ENCODE peak calls at places on chromosome X, in six cellular contexts. G, C, B, O, Z and E are unnamed samples.

GRCh38 chrX:17967888-17968287 is 106.8 kb upstream of the RAI2 start:
- DNase-seq in G (no peak), C (peak; percentile 82), B (no peak), O (no peak), Z (no peak), E (no peak)

GRCh38 chrX:39201305-39201990 is 400.2 kb downstream of the MID1IP1 start:
- DNase-seq in G (no peak), C (no peak), B (no peak), O (no peak), Z (no peak), E (no peak)

GRCh38 chrX:2967584-2967983 is 38.4 kb upstream of the ARSD start:
- DNase-seq in G (no peak), C (no peak), B (no peak), O (no peak), Z (no peak), E (no peak)

GRCh38 chrX:554271-554670 is 76.3 kb upstream of the SHOX start:
- DNase-seq in G (no peak), C (no peak), B (no peak), O (no peak), Z (no peak), E (no peak)

GRCh38 chrX:132489256-132490085 is 633 bp upstream of the MBNL3 start:
- DNase-seq in G (no peak), C (peak; percentile 39), B (no peak), O (peak; percentile 45), Z (peak; percentile 3), E (peak; percentile 72)

GRCh38 chrX:37644381-37645305 is 40.9 kb upstream of the XK start:
- DNase-seq in G (no peak), C (peak; percentile 28), B (no peak), O (no peak), Z (no peak), E (no peak)

GRCh38 chrX:15854080-15854655 is 445 bp downstream of the AP1S2 start:
- DNase-seq in G (peak; percentile 10), C (peak; percentile 17), B (peak; percentile 74), O (peak; percentile 39), Z (peak; percentile 30), E (peak; percentile 49)

GRCh38 chrX:98380106-98380505 is 1496.4 kb downstream of the RPA4 start:
- DNase-seq in G (no peak), C (no peak), B (no peak), O (no peak), Z (no peak), E (no peak)

GRCh38 chrX:128460835-128461234 is 408.6 kb upstream of the ACTRT1 start:
- DNase-seq in G (no peak), C (no peak), B (no peak), O (no peak), Z (no peak), E (peak; percentile 5)